ENCODE peak calls at places on chromosomes 13 and 19, in four cellular contexts. H is lower leg skin, R is OCI-LY7, U is IMR-90. B is an unnamed sample.
A peak's percentile ranks its signal among the peaks of the same experiment; 100 is the strongest.

GRCh38 chr13:80881495-80882482 is 540.9 kb upstream of the SPRY2 start:
- DNase-seq in H (no peak), U (no peak), R (no peak), B (no peak)

GRCh38 chr19:38152461-38153379 is 71.3 kb downstream of the DPF1 start:
- DNase-seq in U (peak; percentile 51), H (no peak), R (no peak), B (no peak)

GRCh38 chr19:38004505-38005223 is 97.7 kb downstream of the SIPA1L3 start:
- DNase-seq in R (peak; percentile 93), H (peak; percentile 93), U (peak; percentile 98), B (peak; percentile 89)

GRCh38 chr13:75946746-75947397 is 310.7 kb downstream of the LMO7 start:
- DNase-seq in R (no peak), U (no peak), H (peak; percentile 15), B (no peak)

GRCh38 chr19:38900220-38900629 is 456 bp downstream of the NFKBIB start:
- DNase-seq in R (no peak), H (no peak), U (no peak), B (no peak)

GRCh38 chr19:7505682-7506384 is 10.1 kb upstream of the ZNF358 start:
- DNase-seq in H (no peak), U (no peak), R (peak; percentile 66), B (peak; percentile 65)

GRCh38 chr19:19661675-19662251 is 1.7 kb downstream of the ATP13A1 start:
- DNase-seq in R (peak; percentile 89), H (peak; percentile 14), U (no peak), B (peak; percentile 64)

GRCh38 chr19:10855879-10856522 is 7.8 kb downstream of the C19orf38 start:
- DNase-seq in U (no peak), R (peak; percentile 58), H (no peak), B (peak; percentile 48)

GRCh38 chr19:35545855-35546381 is 492 bp downstream of the TMEM147 start:
- DNase-seq in U (no peak), R (peak; percentile 42), H (no peak), B (no peak)

GRCh38 chr13:33536639-33537425 is 251.3 kb upstream of the STARD13 start:
- DNase-seq in R (no peak), H (no peak), U (peak; percentile 95), B (no peak)

GRCh38 chr19:22532388-22533310 is 101.5 kb upstream of the ZNF492 start:
- DNase-seq in U (no peak), R (no peak), H (peak; percentile 25), B (no peak)

GRCh38 chr13:33411312-33411711 is 125.8 kb upstream of the STARD13 start:
- DNase-seq in R (no peak), H (no peak), U (no peak), B (no peak)

GRCh38 chr19:45764947-45765346 is 4.1 kb downstream of the SIX5 start:
- DNase-seq in R (no peak), U (no peak), H (no peak), B (no peak)

GRCh38 chr19:12793290-12794195 is 2.3 kb downstream of the JUNB start:
- DNase-seq in U (peak; percentile 92), H (peak; percentile 92), R (peak; percentile 91), B (peak; percentile 90)

GRCh38 chr13:45398862-45399261 is 19.3 kb downstream of the SLC25A30 start:
- DNase-seq in H (no peak), U (no peak), R (no peak), B (no peak)

GRCh38 chr13:107900775-107901174 is 314.6 kb downstream of the LIG4 start:
- DNase-seq in U (peak; percentile 87), H (no peak), R (no peak), B (no peak)

GRCh38 chr13:103291693-103292572 is 225.7 kb upstream of the SLC10A2 start:
- DNase-seq in U (no peak), R (no peak), H (no peak), B (no peak)

GRCh38 chr19:13195678-13196077 is 45.5 kb downstream of the IER2 start:
- DNase-seq in H (no peak), U (no peak), R (peak; percentile 84), B (peak; percentile 54)

GRCh38 chr13:106570354-106570822 is 2.5 kb upstream of the ARGLU1 start:
- DNase-seq in H (peak; percentile 83), U (peak; percentile 61), R (no peak), B (no peak)

GRCh38 chr19:30226464-30227070 is 145.6 kb upstream of the ZNF536 start:
- DNase-seq in R (no peak), H (no peak), U (no peak), B (no peak)

GRCh38 chr19:5961969-5962945 is 15.7 kb downstream of the RANBP3 start:
- DNase-seq in R (peak; percentile 31), H (peak; percentile 60), U (peak; percentile 66), B (peak; percentile 78)

GRCh38 chr19:9835507-9835949 is 410 bp downstream of the PIN1 start:
- DNase-seq in U (no peak), R (no peak), H (no peak), B (no peak)

GRCh38 chr13:32846556-32846955 is 169.7 kb upstream of the KL start:
- DNase-seq in R (no peak), H (no peak), U (no peak), B (no peak)

GRCh38 chr13:20340759-20341161 is 108.6 kb upstream of the GJB6 start:
- DNase-seq in H (peak; percentile 56), R (no peak), U (no peak), B (no peak)

GRCh38 chr13:61728468-61728867 is 312.8 kb upstream of the PCDH20 start:
- DNase-seq in H (no peak), R (no peak), U (no peak), B (no peak)